ENCODE peak calls at places on chromosomes 12 and 14, in seven cellular contexts. L, Z, H, R, B, V and G are unnamed samples.

GRCh38 chr14:98498019-98498885 is 773.7 kb downstream of the BCL11B start:
- DNase-seq in L (no peak), Z (no peak), H (no peak), R (no peak), B (no peak), V (no peak), G (no peak)

GRCh38 chr12:77325505-77325904 is 260.1 kb upstream of the E2F7 start:
- DNase-seq in L (peak), Z (no peak), H (peak), R (no peak), B (no peak), V (peak), G (no peak)

GRCh38 chr12:65784616-65785015 is 39.7 kb upstream of the HMGA2 start:
- DNase-seq in L (no peak), Z (no peak), H (no peak), R (no peak), B (no peak), V (no peak), G (no peak)

GRCh38 chr14:21071225-21072041 is 1.3 kb downstream of the ARHGEF40 start:
- DNase-seq in L (peak), Z (peak), H (peak), R (peak), B (peak), V (peak), G (peak)

GRCh38 chr12:91239497-91239896 is 56.9 kb upstream of the DCN start:
- DNase-seq in L (no peak), Z (no peak), H (no peak), R (no peak), B (no peak), V (no peak), G (no peak)

GRCh38 chr12:6605425-6606330 is 1.5 kb downstream of the CHD4 start:
- DNase-seq in L (no peak), Z (no peak), H (no peak), R (no peak), B (peak), V (peak), G (no peak)

GRCh38 chr14:105351920-105352871 is 37.6 kb downstream of the PACS2 start:
- DNase-seq in L (peak), Z (peak), H (peak), R (peak), B (peak), V (peak), G (peak)

GRCh38 chr14:103896578-103896977 is 31.7 kb upstream of the TDRD9 start:
- DNase-seq in L (no peak), Z (no peak), H (no peak), R (no peak), B (no peak), V (no peak), G (no peak)

GRCh38 chr14:73723799-73724621 is 9.8 kb upstream of the PNMA1 start:
- DNase-seq in L (no peak), Z (peak), H (peak), R (peak), B (peak), V (no peak), G (peak)

GRCh38 chr12:572532-572899 is 90.7 kb downstream of the NINJ2 start:
- DNase-seq in L (peak), Z (no peak), H (no peak), R (no peak), B (peak), V (no peak), G (no peak)

GRCh38 chr14:36784541-36784940 is 122.9 kb downstream of the PAX9 start:
- DNase-seq in L (no peak), Z (no peak), H (no peak), R (no peak), B (peak), V (no peak), G (no peak)

GRCh38 chr14:50068496-50068895 is 47.9 kb downstream of the VCPKMT start:
- DNase-seq in L (no peak), Z (no peak), H (peak), R (no peak), B (no peak), V (no peak), G (no peak)

GRCh38 chr12:91975891-91976290 is 169.8 kb downstream of the BTG1 start:
- DNase-seq in L (no peak), Z (no peak), H (no peak), R (no peak), B (peak), V (no peak), G (no peak)

GRCh38 chr14:26190644-26191043 is 407.2 kb downstream of the NOVA1 start:
- DNase-seq in L (no peak), Z (no peak), H (no peak), R (no peak), B (no peak), V (no peak), G (no peak)

GRCh38 chr12:92827836-92828431 is 101.2 kb downstream of the EEA1 start:
- DNase-seq in L (no peak), Z (peak), H (no peak), R (peak), B (peak), V (peak), G (no peak)

GRCh38 chr14:77004711-77005460 is 23.6 kb downstream of the IRF2BPL start:
- DNase-seq in L (no peak), Z (peak), H (no peak), R (no peak), B (no peak), V (no peak), G (no peak)

GRCh38 chr12:107662431-107662830 is 23.2 kb upstream of the PWP1 start:
- DNase-seq in L (no peak), Z (no peak), H (no peak), R (no peak), B (no peak), V (no peak), G (no peak)

GRCh38 chr12:19200261-19200660 is 70.7 kb downstream of the PLEKHA5 start:
- DNase-seq in L (no peak), Z (no peak), H (no peak), R (no peak), B (peak), V (no peak), G (no peak)

GRCh38 chr14:100219126-100219785 is 19.7 kb upstream of the YY1 start:
- DNase-seq in L (no peak), Z (no peak), H (no peak), R (no peak), B (no peak), V (no peak), G (no peak)

GRCh38 chr12:113781415-113782198 is 184.5 kb downstream of the RBM19 start:
- DNase-seq in L (no peak), Z (no peak), H (no peak), R (no peak), B (peak), V (no peak), G (no peak)

GRCh38 chr14:102898776-102899515 is 23.5 kb upstream of the AMN start:
- DNase-seq in L (peak), Z (no peak), H (no peak), R (no peak), B (no peak), V (no peak), G (no peak)

GRCh38 chr14:50619569-50620141 is 48.5 kb downstream of the SAV1 start:
- DNase-seq in L (no peak), Z (peak), H (no peak), R (no peak), B (peak), V (peak), G (no peak)

GRCh38 chr12:127903146-127903545 is 363.8 kb upstream of the TMEM132C start:
- DNase-seq in L (no peak), Z (no peak), H (no peak), R (no peak), B (peak), V (no peak), G (no peak)

GRCh38 chr12:112788205-112788604 is 3.3 kb upstream of the RPH3A start:
- DNase-seq in L (no peak), Z (no peak), H (no peak), R (no peak), B (no peak), V (no peak), G (no peak)

GRCh38 chr12:27525373-27525772 is 1.4 kb downstream of the PPFIBP1 start:
- DNase-seq in L (no peak), Z (no peak), H (no peak), R (peak), B (peak), V (no peak), G (no peak)

GRCh38 chr14:52124791-52125661 is 56.2 kb upstream of the NID2 start:
- DNase-seq in L (no peak), Z (no peak), H (no peak), R (no peak), B (peak), V (no peak), G (no peak)

GRCh38 chr14:62667515-62667914 is 377.7 kb downstream of the KCNH5 start:
- DNase-seq in L (no peak), Z (no peak), H (no peak), R (no peak), B (no peak), V (no peak), G (no peak)

GRCh38 chr14:31020834-31021575 is 4.4 kb upstream of the AP4S1 start:
- DNase-seq in L (no peak), Z (no peak), H (no peak), R (no peak), B (no peak), V (no peak), G (no peak)

GRCh38 chr12:26473291-26473690 is 277.9 kb downstream of the SSPN start:
- DNase-seq in L (no peak), Z (peak), H (no peak), R (no peak), B (no peak), V (no peak), G (no peak)

GRCh38 chr12:124684496-124684895 is 117.1 kb upstream of the NCOR2 start:
- DNase-seq in L (no peak), Z (no peak), H (no peak), R (no peak), B (no peak), V (no peak), G (no peak)

GRCh38 chr12:63206908-63207307 is 55.9 kb upstream of the AVPR1A start:
- DNase-seq in L (no peak), Z (no peak), H (no peak), R (no peak), B (peak), V (no peak), G (no peak)

GRCh38 chr14:24071144-24071697 is at the start of gene CPNE6:
- DNase-seq in L (no peak), Z (no peak), H (no peak), R (no peak), B (no peak), V (no peak), G (no peak)

GRCh38 chr12:109189291-109189690 is 72.9 kb downstream of the ACACB start:
- DNase-seq in L (no peak), Z (no peak), H (peak), R (no peak), B (no peak), V (no peak), G (no peak)

GRCh38 chr14:72549848-72550247 is 344.1 kb downstream of the DPF3 start:
- DNase-seq in L (no peak), Z (no peak), H (no peak), R (no peak), B (no peak), V (no peak), G (no peak)

GRCh38 chr12:128259556-128260070 is 7.4 kb upstream of the TMEM132C start:
- DNase-seq in L (no peak), Z (no peak), H (no peak), R (no peak), B (no peak), V (peak), G (no peak)